ENCODE peak calls at places on chromosome 2, in seven cellular contexts. Y, N, F, L, W, R and M are unnamed samples.

GRCh38 chr2:159516241-159516758 is 100.0 kb downstream of the BAZ2B start:
- DNase-seq in W (no peak), F (no peak), R (peak), L (no peak), Y (peak), N (peak), M (no peak)

GRCh38 chr2:19120181-19120580 is 238.2 kb downstream of the OSR1 start:
- DNase-seq in L (no peak), F (no peak), Y (no peak), R (no peak), N (no peak), W (no peak), M (no peak)

GRCh38 chr2:39524756-39525635 is 87.9 kb upstream of the MAP4K3 start:
- DNase-seq in Y (no peak), L (no peak), F (no peak), N (no peak), W (no peak), R (no peak), M (no peak)

GRCh38 chr2:44324971-44325426 is 36.3 kb downstream of the PREPL start:
- DNase-seq in N (peak), W (no peak), Y (peak), R (no peak), F (no peak), L (no peak), M (no peak)

GRCh38 chr2:174645316-174645715 is 47.7 kb upstream of the WIPF1 start:
- DNase-seq in N (no peak), W (no peak), F (no peak), Y (no peak), R (no peak), L (no peak), M (no peak)

GRCh38 chr2:25279091-25279651 is 62.6 kb downstream of the DNMT3A start:
- DNase-seq in R (peak), N (no peak), W (no peak), L (peak), F (no peak), Y (no peak), M (no peak)

GRCh38 chr2:85131116-85131515 is 2.1 kb upstream of the TCF7L1 start:
- DNase-seq in R (peak), W (no peak), L (no peak), F (no peak), N (peak), Y (peak), M (no peak)

GRCh38 chr2:73762571-73762970 is 17.3 kb downstream of the DUSP11 start:
- DNase-seq in Y (no peak), R (no peak), F (no peak), N (no peak), W (no peak), L (no peak), M (no peak)

GRCh38 chr2:96534131-96534530 is 2.4 kb upstream of the ARID5A start:
- DNase-seq in L (no peak), R (no peak), F (no peak), W (no peak), Y (no peak), N (no peak), M (no peak)

GRCh38 chr2:43438342-43438741 is 157.5 kb downstream of the THADA start:
- DNase-seq in W (no peak), N (no peak), Y (no peak), R (peak), F (no peak), L (no peak), M (no peak)

GRCh38 chr2:173544621-173545363 is 190.1 kb downstream of the CDCA7 start:
- DNase-seq in Y (no peak), W (no peak), L (no peak), F (no peak), N (no peak), R (no peak), M (no peak)

GRCh38 chr2:71907503-71907902 is 240.2 kb downstream of the CYP26B1 start:
- DNase-seq in L (no peak), Y (no peak), F (no peak), N (no peak), W (no peak), R (no peak), M (no peak)

GRCh38 chr2:74199871-74200305 is 1.5 kb downstream of the MTHFD2 start:
- DNase-seq in W (no peak), N (peak), F (no peak), L (no peak), R (no peak), Y (peak), M (no peak)

GRCh38 chr2:38374978-38375377 is 2.1 kb downstream of the ATL2 start:
- DNase-seq in L (no peak), W (no peak), Y (no peak), R (peak), F (no peak), N (no peak), M (no peak)

GRCh38 chr2:36777272-36777671 is 80.8 kb downstream of the VIT start:
- DNase-seq in N (no peak), R (no peak), F (no peak), Y (no peak), W (no peak), L (no peak), M (no peak)

GRCh38 chr2:215105607-215106354 is 32.6 kb downstream of the ABCA12 start:
- DNase-seq in W (peak), L (no peak), F (no peak), R (peak), Y (peak), N (no peak), M (no peak)

GRCh38 chr2:17300141-17300540 is 218.1 kb downstream of the RAD51AP2 start:
- DNase-seq in R (peak), L (no peak), F (no peak), N (no peak), W (peak), Y (peak), M (no peak)

GRCh38 chr2:159064446-159065301 is 96.2 kb downstream of the TANC1 start:
- DNase-seq in R (peak), F (no peak), L (no peak), Y (peak), N (peak), W (peak), M (no peak)

GRCh38 chr2:158914066-158914465 is 54.4 kb upstream of the TANC1 start:
- DNase-seq in Y (no peak), F (no peak), L (no peak), N (no peak), W (no peak), R (no peak), M (no peak)

GRCh38 chr2:241598487-241598886 is 38.5 kb downstream of the THAP4 start:
- DNase-seq in R (peak), W (no peak), Y (no peak), L (no peak), N (peak), F (no peak), M (no peak)

GRCh38 chr2:119198267-119198840 is 25.3 kb upstream of the STEAP3 start:
- DNase-seq in W (no peak), N (no peak), F (no peak), L (no peak), R (no peak), Y (peak), M (no peak)

GRCh38 chr2:80086831-80087230 is 217.7 kb downstream of the LRRTM1 start:
- DNase-seq in F (no peak), L (no peak), Y (peak), N (no peak), W (peak), R (peak), M (no peak)

GRCh38 chr2:139992078-139992477 is 1211.9 kb upstream of the NXPH2 start:
- DNase-seq in L (no peak), R (no peak), Y (no peak), N (peak), W (no peak), F (no peak), M (no peak)

GRCh38 chr2:47127862-47128543 is 27.1 kb downstream of the STPG4 start:
- DNase-seq in F (no peak), Y (no peak), R (peak), N (peak), W (no peak), L (no peak), M (no peak)
- TF ChIP-seq CTCF in F (no peak), Y (no peak), R (peak), N (peak), W (no peak), L (no peak), M (no peak)

GRCh38 chr2:227932403-227932802 is 61.0 kb downstream of the DAW1 start:
- DNase-seq in N (no peak), L (no peak), W (no peak), R (no peak), Y (no peak), F (no peak), M (no peak)
- TF ChIP-seq CTCF in N (no peak), L (no peak), W (no peak), R (no peak), Y (no peak), F (no peak), M (peak)

DNA sequence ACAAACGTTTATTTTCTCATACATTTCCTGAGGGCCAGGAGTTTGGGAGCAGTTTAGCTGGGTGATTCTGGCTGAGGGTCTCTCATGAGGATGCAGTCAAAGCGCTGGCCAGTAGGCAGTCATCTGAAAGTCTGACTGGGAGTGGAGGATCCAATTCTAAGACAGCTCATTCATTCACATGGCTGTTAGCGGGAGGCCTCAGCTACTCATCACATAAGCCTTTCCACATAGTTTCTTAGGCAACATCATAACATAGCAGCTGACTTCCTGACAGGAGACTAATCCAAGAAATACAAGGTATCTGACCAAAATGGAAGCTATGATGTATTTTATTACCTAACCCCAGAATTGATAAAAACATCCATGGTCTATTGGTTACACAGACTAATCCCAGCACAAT is 2.9 kb upstream of the MRPL44 start:
- DNase-seq in L (no peak), R (peak), Y (peak), F (no peak), W (peak), N (peak), M (no peak)
- TF ChIP-seq CTCF in L (no peak), R (no peak), Y (no peak), F (no peak), W (no peak), N (no peak), M (no peak)

DNA sequence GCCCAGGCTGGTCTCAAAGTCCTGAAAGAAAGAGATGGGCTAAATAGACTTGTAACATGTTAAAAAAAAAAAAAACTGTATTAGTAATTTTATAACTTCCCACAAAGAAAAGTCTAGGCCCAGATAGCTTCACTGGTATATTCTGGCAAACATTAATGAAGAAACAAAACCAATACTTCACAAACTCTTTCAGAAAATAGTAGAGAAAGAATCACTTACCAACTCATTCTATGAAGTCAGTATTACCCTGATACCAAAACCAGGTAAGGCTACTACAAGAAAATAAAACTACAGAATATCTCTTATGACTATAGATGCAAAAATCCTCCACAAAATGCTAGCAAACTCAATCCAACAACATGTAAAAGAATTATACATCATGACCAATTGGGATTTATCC is 59.9 kb upstream of the ODC1 start:
- DNase-seq in Y (no peak), L (no peak), N (no peak), F (no peak), R (no peak), W (no peak), M (no peak)
- TF ChIP-seq CTCF in Y (no peak), L (no peak), N (no peak), F (no peak), R (no peak), W (no peak), M (no peak)

DNA sequence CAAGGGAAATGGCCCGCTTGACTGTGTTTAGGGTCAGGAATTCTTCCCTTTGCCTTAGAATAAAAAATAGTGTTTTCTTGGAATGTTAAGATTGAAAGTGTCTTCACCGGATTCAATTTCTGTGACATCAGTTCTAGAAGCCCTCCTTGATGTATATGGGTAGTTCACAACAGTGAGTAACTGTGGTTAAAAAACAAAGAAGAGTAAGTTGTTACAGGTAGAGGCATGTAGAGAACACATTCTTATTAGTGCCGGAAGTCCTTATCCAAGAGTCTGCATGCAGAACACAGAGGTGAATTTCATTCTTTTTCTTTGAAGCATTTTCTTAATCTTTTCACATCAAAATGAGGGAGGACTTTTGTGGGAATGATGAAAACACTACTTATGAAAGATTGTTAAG is 105.5 kb downstream of the FMNL2 start:
- DNase-seq in F (no peak), W (no peak), R (peak), Y (no peak), N (no peak), L (no peak), M (no peak)
- TF ChIP-seq CTCF in F (no peak), W (no peak), R (no peak), Y (no peak), N (no peak), L (no peak), M (no peak)

DNA sequence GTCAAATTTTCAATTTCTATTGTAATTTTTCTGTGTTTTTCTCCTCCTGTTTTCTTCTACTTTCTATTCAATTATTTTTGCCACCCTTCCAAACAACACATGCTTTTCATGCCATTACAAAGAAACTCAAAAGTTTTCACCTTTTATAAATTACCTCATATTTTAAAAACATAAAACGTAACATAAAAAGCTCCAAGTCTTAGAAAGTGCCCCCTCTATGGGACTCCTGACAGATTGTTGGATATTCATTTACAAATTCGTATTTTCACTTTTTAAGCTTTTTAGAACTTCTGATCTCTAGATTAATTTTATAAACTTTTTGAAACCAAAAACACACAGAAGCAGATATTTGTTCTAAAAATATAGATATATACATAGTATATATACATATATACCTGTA is 1.6 kb downstream of the COL5A2 start:
- DNase-seq in R (peak), W (no peak), L (no peak), F (no peak), Y (peak), N (no peak), M (no peak)
- TF ChIP-seq CTCF in R (no peak), W (peak), L (no peak), F (peak), Y (peak), N (peak), M (peak)

GRCh38 chr2:168136392-168136977 is 110.9 kb downstream of the STK39 start:
- DNase-seq in Y (peak), N (no peak), L (no peak), R (peak), F (no peak), W (peak), M (no peak)
- TF ChIP-seq CTCF in Y (peak), N (peak), L (peak), R (peak), F (peak), W (peak), M (peak)

GRCh38 chr2:195092341-195092740 is 564.7 kb upstream of the SLC39A10 start:
- DNase-seq in N (peak), L (no peak), R (no peak), Y (no peak), W (no peak), F (no peak), M (no peak)
- TF ChIP-seq CTCF in N (peak), L (no peak), R (no peak), Y (no peak), W (no peak), F (no peak), M (no peak)

GRCh38 chr2:234981197-234982095 is 29.6 kb downstream of the SH3BP4 start:
- DNase-seq in Y (peak), N (peak), R (peak), L (no peak), F (peak), W (peak), M (peak)
- TF ChIP-seq CTCF in Y (peak), N (no peak), R (no peak), L (no peak), F (no peak), W (no peak), M (no peak)

GRCh38 chr2:7034313-7034712 is 117.1 kb downstream of the RNF144A start:
- DNase-seq in F (no peak), R (no peak), N (peak), W (no peak), Y (no peak), L (no peak), M (no peak)
- TF ChIP-seq CTCF in F (no peak), R (no peak), N (peak), W (no peak), Y (no peak), L (no peak), M (no peak)